ENCODE peak calls at places on chromosomes 7 and 10, in four cellular contexts. R is BE2C, Y is IMR-90, I is lung. C is an unnamed sample.

GRCh38 chr7:85001493-85002345 is 185.1 kb downstream of the SEMA3D start:
- DNase-seq in R (no peak), Y (no peak), I (no peak), C (no peak)

GRCh38 chr10:31704195-31704594 is 224.4 kb downstream of the ARHGAP12 start:
- DNase-seq in R (no peak), Y (no peak), I (no peak), C (no peak)

GRCh38 chr7:45923290-45923689 is 2.2 kb upstream of the IGFBP3 start:
- DNase-seq in R (peak), Y (peak), I (peak), C (peak)

GRCh38 chr10:118259288-118259906 is 82.7 kb downstream of the FAM204A start:
- DNase-seq in R (peak), Y (peak), I (no peak), C (no peak)

GRCh38 chr7:34320412-34320811 is 337.6 kb upstream of the NPSR1 start:
- DNase-seq in R (no peak), Y (no peak), I (no peak), C (no peak)

GRCh38 chr7:74584160-74584954 is 73.2 kb upstream of the GTF2I start:
- DNase-seq in R (no peak), Y (no peak), I (no peak), C (no peak)

GRCh38 chr7:134742688-134743350 is 36.6 kb upstream of the CALD1 start:
- DNase-seq in R (no peak), Y (peak), I (no peak), C (no peak)

GRCh38 chr10:33772370-33773331 is 438.2 kb upstream of the NRP1 start:
- DNase-seq in R (no peak), Y (no peak), I (no peak), C (no peak)

GRCh38 chr7:142603870-142604448 is 145.3 kb upstream of the PRSS1 start:
- DNase-seq in R (peak), Y (peak), I (no peak), C (peak)

DNA sequence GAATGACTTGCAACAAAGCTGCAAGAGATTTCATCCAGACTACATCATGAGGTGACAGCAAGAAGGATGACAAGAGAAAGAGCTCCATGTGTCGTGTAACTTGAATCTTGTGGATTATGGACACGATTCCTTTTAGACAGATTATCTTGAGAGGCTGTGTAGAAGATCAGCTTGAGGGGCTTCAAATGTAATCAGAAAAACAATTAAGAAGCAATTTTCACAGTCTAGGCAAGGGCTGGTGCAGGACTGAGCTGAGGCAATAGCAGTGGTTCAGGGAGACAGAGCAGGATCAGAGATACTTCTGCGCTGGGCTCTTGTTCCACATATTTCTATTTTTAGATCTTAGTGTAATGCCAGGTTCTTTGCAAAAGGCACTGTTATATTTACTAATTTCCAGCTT is 253.0 kb upstream of the COBL start:
- DNase-seq in R (no peak), Y (no peak), I (no peak), C (no peak)
- H3K4me3 ChIP-seq in R (no peak), Y (no peak), I (no peak), C (no peak)

GRCh38 chr10:124648738-124649137 is 95.4 kb downstream of the FAM53B start:
- DNase-seq in R (peak), Y (peak), I (no peak), C (peak)

GRCh38 chr10:124646483-124647352 is 97.5 kb downstream of the FAM53B start:
- DNase-seq in R (peak), Y (peak), I (peak), C (no peak)

GRCh38 chr10:124648131-124648475 is 96.1 kb downstream of the FAM53B start:
- DNase-seq in R (no peak), Y (no peak), I (no peak), C (no peak)

GRCh38 chr10:124649209-124649608 is 95.0 kb downstream of the FAM53B start:
- DNase-seq in R (peak), Y (no peak), I (peak), C (no peak)

DNA sequence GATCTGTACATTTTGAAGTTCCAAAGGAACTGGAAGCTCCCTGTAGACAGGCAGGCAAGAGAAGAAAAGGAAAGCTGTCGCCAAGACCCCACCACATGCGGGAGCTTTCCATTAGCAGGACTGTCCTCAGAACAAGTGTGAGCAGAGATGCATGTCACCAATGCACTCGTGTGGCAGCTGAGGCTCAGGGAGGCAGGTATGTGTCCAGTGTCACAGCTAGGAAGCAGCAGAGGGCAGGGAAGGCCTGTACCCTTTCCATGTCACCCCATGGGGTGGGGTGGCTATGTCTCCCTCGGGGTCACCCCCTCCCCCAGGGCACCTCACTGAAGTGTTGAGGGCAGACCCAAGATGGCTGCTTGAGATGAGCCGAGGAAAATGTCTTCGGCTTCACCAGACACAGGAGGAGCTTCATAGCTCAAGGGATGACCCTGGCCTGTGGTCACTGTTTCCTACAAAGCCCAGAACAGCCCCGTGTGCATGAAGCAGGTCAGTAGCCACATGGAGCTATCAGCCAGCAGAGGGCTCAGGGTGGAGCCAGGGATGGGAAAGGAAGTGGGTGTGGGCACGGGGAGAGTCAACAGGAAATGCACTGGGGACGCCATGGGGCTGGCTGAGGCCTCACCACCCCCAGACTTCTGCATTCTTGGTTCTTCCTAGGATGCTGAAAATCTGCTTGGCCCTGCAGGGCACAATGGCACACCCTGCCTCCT is 96.6 kb downstream of the FAM53B start:
- DNase-seq in R (peak), Y (peak), I (peak), C (no peak)
- TF ChIP-seq CTCF in R (peak), Y (no peak), I (no peak), C (no peak)

DNA sequence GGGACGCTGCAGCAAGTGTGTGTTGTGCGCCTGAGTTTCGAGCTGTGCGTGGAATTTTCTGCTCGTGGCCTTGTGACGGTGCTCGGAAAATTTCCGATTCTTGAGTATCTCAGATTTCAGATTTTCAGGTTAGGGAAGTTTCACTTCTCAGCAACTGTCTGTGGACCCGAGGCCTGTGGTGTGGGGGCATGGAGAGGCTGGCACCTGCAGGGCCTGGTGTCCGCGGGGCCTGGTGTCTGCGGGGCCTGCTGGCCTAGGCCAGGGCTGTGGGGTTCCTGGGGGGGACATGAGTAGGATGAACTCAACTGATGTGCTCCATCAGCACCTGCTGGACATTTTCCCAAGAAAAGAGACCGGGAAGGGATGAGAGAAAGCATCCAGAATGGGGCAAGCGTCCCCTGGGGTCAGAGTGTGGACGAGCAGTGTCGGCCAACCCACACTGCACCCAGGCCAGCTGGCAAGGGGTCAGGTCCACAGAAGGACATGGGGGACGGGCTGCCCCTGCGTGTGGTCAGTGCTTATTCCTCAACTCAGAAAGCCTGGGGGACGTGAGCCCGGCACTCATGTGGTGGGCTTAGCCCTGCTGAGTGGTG is 31.3 kb upstream of the SHH start:
- DNase-seq in R (no peak), Y (no peak), I (no peak), C (no peak)
- H3K4me3 ChIP-seq in R (no peak), Y (no peak), I (no peak), C (no peak)

GRCh38 chr10:7411671-7412481 is 1.0 kb upstream of the SFMBT2 start:
- DNase-seq in R (peak), Y (no peak), I (no peak), C (no peak)

GRCh38 chr10:7409732-7410168 is 1.1 kb downstream of the SFMBT2 start:
- DNase-seq in R (peak), Y (no peak), I (no peak), C (no peak)

GRCh38 chr10:7410306-7410799 is 481 bp downstream of the SFMBT2 start:
- DNase-seq in R (peak), Y (peak), I (no peak), C (no peak)

GRCh38 chr10:7412482-7413251 is 1.8 kb upstream of the SFMBT2 start:
- DNase-seq in R (peak), Y (no peak), I (no peak), C (no peak)

DNA sequence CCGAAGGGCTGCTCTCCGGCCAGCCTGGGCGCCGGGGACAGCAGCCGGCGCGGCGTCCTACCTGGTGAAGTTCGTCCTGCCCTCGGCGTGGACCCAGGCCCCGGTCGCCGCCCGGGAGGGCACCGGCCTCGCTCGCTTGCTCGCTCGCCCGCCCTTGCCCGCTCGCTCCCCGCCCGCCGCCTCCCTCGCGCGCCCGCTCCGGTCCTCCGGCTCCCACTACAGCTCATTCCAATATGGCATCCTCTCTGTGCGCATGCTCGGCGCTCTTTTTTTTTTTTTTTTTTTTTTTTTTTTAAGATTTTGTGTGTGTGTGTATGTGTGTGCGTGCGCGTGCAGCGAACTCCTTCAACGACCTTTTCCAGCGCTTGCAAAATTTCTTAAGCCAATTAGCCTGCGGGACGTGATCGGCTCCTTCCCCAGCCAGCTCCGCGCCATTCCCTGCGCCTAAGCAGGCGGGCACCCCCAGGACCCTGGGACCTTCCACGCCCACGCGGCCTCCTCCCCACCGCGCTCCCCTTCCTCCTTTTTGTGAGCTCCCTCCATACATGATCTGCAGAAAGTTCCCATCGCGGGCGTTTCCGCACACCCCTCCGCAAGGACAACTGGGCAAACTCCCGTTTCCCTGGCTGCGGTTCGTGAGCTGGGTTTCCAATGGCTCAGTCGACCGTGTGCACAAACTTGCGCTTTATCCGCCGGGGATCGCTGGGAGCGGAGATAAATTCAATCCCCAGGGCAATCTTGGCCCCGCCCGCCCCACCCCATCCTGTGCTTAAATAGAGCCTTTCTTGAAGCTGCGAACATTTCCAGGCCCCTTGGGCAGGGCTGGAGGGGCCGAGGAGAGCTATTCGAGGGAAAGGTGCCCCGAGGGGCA is at the start of gene SFMBT2:
- DNase-seq in R (peak), Y (peak), I (peak), C (no peak)
- TF ChIP-seq CTCF in R (peak), Y (peak), I (no peak), C (no peak)

GRCh38 chr7:137954614-137955013 is 47.3 kb downstream of the CREB3L2 start:
- DNase-seq in R (no peak), Y (peak), I (no peak), C (no peak)

GRCh38 chr7:137951700-137952099 is 50.2 kb downstream of the CREB3L2 start:
- DNase-seq in R (no peak), Y (no peak), I (no peak), C (no peak)

GRCh38 chr7:137953043-137953691 is 48.7 kb downstream of the CREB3L2 start:
- DNase-seq in R (no peak), Y (peak), I (no peak), C (no peak)

GRCh38 chr7:137952406-137952805 is 49.5 kb downstream of the CREB3L2 start:
- DNase-seq in R (no peak), Y (no peak), I (no peak), C (no peak)

GRCh38 chr7:137953692-137954470 is 48.0 kb downstream of the CREB3L2 start:
- DNase-seq in R (no peak), Y (peak), I (no peak), C (peak)
- H3K4me3 ChIP-seq in R (no peak), Y (no peak), I (no peak), C (no peak)

DNA sequence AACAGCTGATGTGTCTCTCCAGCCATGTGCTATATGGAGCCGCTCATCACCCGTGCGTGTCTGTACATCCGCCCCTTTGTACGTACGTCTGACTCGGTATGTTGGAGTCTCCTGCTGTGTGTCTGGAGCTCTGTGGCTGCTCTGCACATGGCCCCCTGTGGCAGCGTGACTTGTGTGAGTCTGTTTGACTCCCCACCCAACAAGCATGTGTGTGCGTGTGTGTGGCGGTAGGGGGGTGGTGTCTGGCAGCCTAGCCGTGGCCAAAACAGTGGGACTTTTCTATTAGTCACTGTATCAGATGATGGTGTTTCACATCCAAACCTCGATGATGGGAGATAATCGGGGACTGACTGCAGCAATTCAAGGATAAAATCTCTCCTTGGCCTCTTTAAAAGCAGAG is 94.1 kb downstream of the COL13A1 start:
- DNase-seq in R (peak), Y (peak), I (no peak), C (no peak)
- TF ChIP-seq CTCF in R (no peak), Y (no peak), I (no peak), C (no peak)